ENCODE peak calls at places on chromosomes 12 and 14, in four cellular contexts. F is T-helper 1 cell; X is effector memory CD8-positive, alpha-beta T cell; D is hepatocyte. J is an unnamed sample.

GRCh38 chr12:72201457-72201856 is 70.7 kb upstream of the TRHDE start:
- DNase-seq in F (no peak), X (no peak), D (no peak), J (no peak)

GRCh38 chr12:54383041-54383609 is 1.4 kb downstream of the ZNF385A start:
- DNase-seq in F (no peak), X (no peak), D (no peak), J (no peak)

GRCh38 chr12:70853326-70853725 is 67.2 kb downstream of the PTPRR start:
- DNase-seq in F (no peak), X (no peak), D (peak), J (no peak)

GRCh38 chr12:27257104-27257848 is 13.2 kb downstream of the STK38L start:
- DNase-seq in F (no peak), X (no peak), D (no peak), J (no peak)

GRCh38 chr12:468671-469389 is 9.1 kb downstream of the B4GALNT3 start:
- DNase-seq in F (no peak), X (no peak), D (peak), J (no peak)

GRCh38 chr12:16012086-16012485 is 101.0 kb downstream of the DERA start:
- DNase-seq in F (no peak), X (no peak), D (peak), J (no peak)

GRCh38 chr12:101761347-101761746 is 22.1 kb upstream of the SYCP3 start:
- DNase-seq in F (no peak), X (no peak), D (no peak), J (no peak)

GRCh38 chr14:93281937-93282336 is 50.9 kb downstream of the BTBD7 start:
- DNase-seq in F (no peak), X (no peak), D (no peak), J (no peak)

GRCh38 chr12:15778126-15778525 is 11.1 kb downstream of the EPS8 start:
- DNase-seq in F (no peak), X (no peak), D (no peak), J (no peak)

GRCh38 chr14:57089901-57090300 is 178.8 kb downstream of the EXOC5 start:
- DNase-seq in F (no peak), X (no peak), D (no peak), J (no peak)

GRCh38 chr12:95700316-95700785 is 90.2 kb downstream of the NTN4 start:
- DNase-seq in F (no peak), X (no peak), D (no peak), J (no peak)

GRCh38 chr12:1688086-1688710 is 2.7 kb upstream of the ADIPOR2 start:
- DNase-seq in F (no peak), X (no peak), D (no peak), J (no peak)

GRCh38 chr12:25322918-25323773 is 72.4 kb upstream of the KRAS start:
- DNase-seq in F (peak), X (no peak), D (no peak), J (no peak)

GRCh38 chr12:69570545-69571399 is 14.5 kb upstream of the CCT2 start:
- DNase-seq in F (peak), X (peak), D (peak), J (peak)

GRCh38 chr12:84813780-84814663 is 98.6 kb downstream of the SLC6A15 start:
- DNase-seq in F (no peak), X (no peak), D (no peak), J (no peak)

GRCh38 chr12:10385181-10385613 is 4.6 kb downstream of the KLRK1 start:
- DNase-seq in F (no peak), X (no peak), D (peak), J (no peak)

GRCh38 chr12:49091056-49091835 is 3.4 kb downstream of the DHH start:
- DNase-seq in F (no peak), X (no peak), D (no peak), J (no peak)